ENCODE peak calls at places on chromosomes 12 and 14, in seven cellular contexts. W is heart left ventricle; Q is activated T-helper 1 cell treated with anti-CD3 and anti-CD28 coated beads, Interleukin-2, amount 50 U/mL, for 16 hours; Z is fibroblast of the conjunctiva; K is HS-27A; U is neural crest cell; F is activated CD4-positive, alpha-beta T cell treated with anti-CD3 and anti-CD28 coated beads, Interleukin-2, amount 50 U/mL, for 4 hours. M is an unnamed sample.

GRCh38 chr14:91835920-91836843 is 31.2 kb downstream of the TC2N start:
- DNase-seq in F (peak), U (peak), Q (peak), W (peak), Z (no peak), K (no peak), M (peak)

GRCh38 chr12:64782181-64782580 is 23.0 kb upstream of the GNS start:
- DNase-seq in W (no peak), U (no peak), K (no peak), Z (no peak), Q (no peak), F (no peak), M (no peak)

GRCh38 chr12:68290126-68290525 is 36.7 kb upstream of the IL22 start:
- DNase-seq in Z (no peak), W (no peak), Q (peak), F (peak), U (no peak), K (no peak), M (no peak)

GRCh38 chr14:58638231-58639205 is 756 bp downstream of the DACT1 start:
- DNase-seq in Z (no peak), Q (no peak), W (peak), K (no peak), U (peak), F (peak), M (peak)

GRCh38 chr12:42410345-42410744 is 84.4 kb downstream of the PPHLN1 start:
- DNase-seq in W (no peak), Z (no peak), F (no peak), K (no peak), U (no peak), Q (no peak), M (no peak)

GRCh38 chr12:90102957-90103652 is 394.5 kb upstream of the ATP2B1 start:
- DNase-seq in K (no peak), Q (no peak), Z (peak), F (no peak), W (no peak), U (no peak), M (peak)

GRCh38 chr12:69851976-69852375 is 26.9 kb downstream of the MYRFL start:
- DNase-seq in U (no peak), Z (no peak), F (no peak), W (no peak), Q (no peak), K (peak), M (no peak)

GRCh38 chr12:6295187-6295811 is 15.2 kb upstream of the PLEKHG6 start:
- DNase-seq in Q (no peak), W (no peak), Z (peak), K (no peak), F (no peak), U (no peak), M (peak)

GRCh38 chr12:121810234-121810817 is 6.5 kb downstream of the SETD1B start:
- DNase-seq in F (no peak), K (no peak), Q (no peak), U (no peak), W (peak), Z (no peak), M (no peak)

GRCh38 chr14:74568896-74569295 is 43.1 kb downstream of the LTBP2 start:
- DNase-seq in U (no peak), Z (no peak), F (no peak), Q (no peak), W (no peak), K (no peak), M (no peak)

GRCh38 chr12:15555466-15555865 is 233.2 kb downstream of the PTPRO start:
- DNase-seq in F (no peak), U (no peak), Q (no peak), W (no peak), K (peak), Z (no peak), M (no peak)

GRCh38 chr12:75908961-75909699 is 122.4 kb downstream of the PHLDA1 start:
- DNase-seq in W (peak), U (no peak), Q (no peak), Z (peak), K (no peak), F (no peak), M (peak)

GRCh38 chr14:94394594-94395305 is 6.3 kb upstream of the SERPINA1 start:
- DNase-seq in Z (peak), Q (no peak), F (no peak), K (no peak), W (peak), U (no peak), M (no peak)

GRCh38 chr12:132561784-132562156 is 48.6 kb downstream of the LRCOL1 start:
- DNase-seq in K (no peak), F (no peak), U (peak), W (no peak), Z (no peak), Q (no peak), M (peak)

GRCh38 chr12:71195338-71195896 is 37.6 kb upstream of the TSPAN8 start:
- DNase-seq in K (no peak), Q (no peak), W (no peak), U (no peak), Z (no peak), F (no peak), M (no peak)

GRCh38 chr12:47835017-47835830 is 15.5 kb upstream of the HDAC7 start:
- DNase-seq in Q (no peak), Z (no peak), K (no peak), U (no peak), W (no peak), F (no peak), M (no peak)

GRCh38 chr14:64296561-64296960 is 2.4 kb upstream of the ESR2 start:
- DNase-seq in K (no peak), F (no peak), Z (no peak), W (no peak), U (no peak), Q (no peak), M (no peak)

GRCh38 chr12:31651893-31652521 is 7.5 kb upstream of the ETFBKMT start:
- DNase-seq in W (no peak), F (no peak), U (no peak), Q (no peak), K (no peak), Z (no peak), M (no peak)

GRCh38 chr12:47349102-47349769 is 269.5 kb upstream of the AMIGO2 start:
- DNase-seq in K (no peak), U (no peak), Z (no peak), Q (no peak), W (no peak), F (no peak), M (no peak)

GRCh38 chr12:28012333-28012918 is 39.9 kb upstream of the PTHLH start:
- DNase-seq in F (no peak), U (no peak), W (no peak), K (no peak), Z (no peak), Q (no peak), M (no peak)

GRCh38 chr12:90979936-90980335 is 24.8 kb downstream of the EPYC start:
- DNase-seq in W (no peak), F (no peak), U (no peak), Q (no peak), Z (peak), K (no peak), M (no peak)

GRCh38 chr14:89544636-89545301 is 127.7 kb upstream of the FOXN3 start:
- DNase-seq in U (no peak), Z (no peak), F (no peak), Q (no peak), W (no peak), K (no peak), M (no peak)

GRCh38 chr14:94926176-94926575 is 156.3 kb upstream of the GSC start:
- DNase-seq in K (no peak), W (no peak), F (no peak), U (no peak), Z (no peak), Q (no peak), M (no peak)

GRCh38 chr12:126354633-126355032 is 1289.4 kb downstream of the AACS start:
- DNase-seq in F (no peak), Q (no peak), K (no peak), W (no peak), U (no peak), Z (no peak), M (no peak)

GRCh38 chr12:121796855-121797751 is 3.6 kb upstream of the RHOF start:
- DNase-seq in Z (peak), U (peak), W (peak), Q (no peak), K (no peak), F (no peak), M (peak)

GRCh38 chr12:27013606-27014084 is 539 bp downstream of the TM7SF3 start:
- DNase-seq in F (no peak), Q (no peak), W (no peak), K (peak), U (peak), Z (peak), M (peak)